ENCODE peak calls at places on chromosomes 4 and X, in ten cellular contexts. P is A549, I is K562, O is tibial nerve, U is transverse colon, D is H1, S is SK-N-SH, K is HepG2, G is stomach, M is suprapubic skin. Y is an unnamed sample.

GRCh38 chrX:70479197-70479969 is 34.7 kb downstream of the DLG3 start:
- DNase-seq in P (peak), I (no peak), O (no peak), U (peak), D (no peak), S (no peak), K (peak), G (no peak), M (no peak), Y (no peak)

GRCh38 chrX:16839852-16840460 is 30.2 kb downstream of the RBBP7 start:
- DNase-seq in P (peak), I (no peak), O (no peak), U (no peak), D (no peak), S (no peak), K (no peak), G (no peak), M (no peak), Y (no peak)

GRCh38 chr4:74446193-74446868 is 1.4 kb downstream of the AREG start:
- DNase-seq in P (no peak), I (no peak), O (no peak), U (no peak), D (no peak), S (no peak), K (no peak), G (no peak), M (no peak), Y (no peak)

GRCh38 chr4:127143460-127144190 is 489.1 kb upstream of the INTU start:
- DNase-seq in P (no peak), I (no peak), O (no peak), U (no peak), D (no peak), S (no peak), K (no peak), G (no peak), M (no peak), Y (no peak)

GRCh38 chr4:56681849-56682175 is 716 bp upstream of the HOPX start:
- DNase-seq in P (no peak), I (no peak), O (no peak), U (no peak), D (no peak), S (no peak), K (no peak), G (no peak), M (no peak), Y (no peak)

GRCh38 chr4:93066746-93067145 is 761.8 kb upstream of the ATOH1 start:
- DNase-seq in P (no peak), I (no peak), O (no peak), U (no peak), D (no peak), S (no peak), K (no peak), G (no peak), M (no peak), Y (no peak)

GRCh38 chrX:152895724-152896420 is 2.0 kb upstream of the ZNF185 start:
- DNase-seq in P (no peak), I (no peak), O (no peak), U (peak), D (no peak), S (no peak), K (no peak), G (peak), M (peak), Y (no peak)

GRCh38 chr4:65046496-65047101 is 623.7 kb downstream of the EPHA5 start:
- DNase-seq in P (peak), I (no peak), O (no peak), U (no peak), D (no peak), S (no peak), K (no peak), G (no peak), M (no peak), Y (no peak)

GRCh38 chr4:4852591-4853362 is 6.7 kb upstream of the MSX1 start:
- DNase-seq in P (no peak), I (peak), O (no peak), U (no peak), D (peak), S (peak), K (no peak), G (peak), M (no peak), Y (peak)

GRCh38 chr4:187286536-187286935 is 562.9 kb upstream of the FAT1 start:
- DNase-seq in P (no peak), I (no peak), O (no peak), U (no peak), D (no peak), S (no peak), K (no peak), G (no peak), M (no peak), Y (no peak)

GRCh38 chrX:31708116-31708515 is 636.3 kb upstream of the FTHL17 start:
- DNase-seq in P (no peak), I (no peak), O (no peak), U (no peak), D (no peak), S (no peak), K (no peak), G (no peak), M (no peak), Y (no peak)

GRCh38 chr4:68693325-68694075 is 23.0 kb upstream of the UGT2B15 start:
- DNase-seq in P (no peak), I (no peak), O (no peak), U (no peak), D (no peak), S (no peak), K (no peak), G (no peak), M (no peak), Y (no peak)

GRCh38 chr4:37803348-37803973 is 23.0 kb upstream of the PGM2 start:
- DNase-seq in P (peak), I (no peak), O (no peak), U (no peak), D (no peak), S (peak), K (peak), G (no peak), M (no peak), Y (no peak)

GRCh38 chr4:153205028-153205648 is 895 bp downstream of the TRIM2 start:
- DNase-seq in P (no peak), I (peak), O (no peak), U (peak), D (peak), S (no peak), K (peak), G (peak), M (no peak), Y (no peak)

GRCh38 chrX:108225456-108225730 is 133.8 kb downstream of the ATG4A start:
- DNase-seq in P (no peak), I (no peak), O (no peak), U (no peak), D (no peak), S (no peak), K (no peak), G (no peak), M (no peak), Y (no peak)

GRCh38 chrX:101009086-101009485 is 39.6 kb downstream of the ARL13A start:
- DNase-seq in P (no peak), I (no peak), O (no peak), U (no peak), D (no peak), S (no peak), K (no peak), G (no peak), M (no peak), Y (no peak)

GRCh38 chr4:182391111-182391684 is 148.0 kb downstream of the TENM3 start:
- DNase-seq in P (no peak), I (no peak), O (no peak), U (no peak), D (no peak), S (peak), K (no peak), G (no peak), M (no peak), Y (no peak)

GRCh38 chr4:6956434-6957147 is 47.0 kb downstream of the TBC1D14 start:
- DNase-seq in P (no peak), I (no peak), O (no peak), U (no peak), D (no peak), S (no peak), K (no peak), G (peak), M (peak), Y (peak)

GRCh38 chr4:7854697-7855370 is 84.8 kb downstream of the AFAP1 start:
- DNase-seq in P (no peak), I (no peak), O (no peak), U (no peak), D (no peak), S (no peak), K (no peak), G (no peak), M (no peak), Y (no peak)

GRCh38 chrX:47200385-47201150 is 6.9 kb downstream of the UBA1 start:
- DNase-seq in P (peak), I (peak), O (peak), U (peak), D (no peak), S (no peak), K (peak), G (no peak), M (no peak), Y (no peak)

GRCh38 chr4:67700119-67700873 is 659 bp downstream of the UBA6 start:
- DNase-seq in P (no peak), I (no peak), O (no peak), U (no peak), D (no peak), S (peak), K (no peak), G (no peak), M (no peak), Y (no peak)

GRCh38 chr4:96347582-96347981 is 507.7 kb downstream of the PDHA2 start:
- DNase-seq in P (no peak), I (no peak), O (no peak), U (no peak), D (no peak), S (no peak), K (no peak), G (no peak), M (no peak), Y (no peak)

GRCh38 chr4:39563448-39563847 is 36.2 kb upstream of the UGDH start:
- DNase-seq in P (no peak), I (no peak), O (no peak), U (no peak), D (no peak), S (no peak), K (no peak), G (no peak), M (no peak), Y (no peak)
- H3K27ac ChIP-seq in P (no peak), I (no peak), O (no peak), U (no peak), D (no peak), S (no peak), K (no peak), G (no peak), M (no peak), Y (no peak)

GRCh38 chrX:110293658-110294453 is 24.0 kb downstream of the AMMECR1 start:
- DNase-seq in P (no peak), I (no peak), O (no peak), U (no peak), D (no peak), S (no peak), K (no peak), G (no peak), M (no peak), Y (no peak)
- TF ChIP-seq EP300 in P (no peak), I (no peak), O (no peak), U (no peak), D (no peak), S (no peak), K (no peak), G (no peak), M (no peak), Y (no peak)

DNA sequence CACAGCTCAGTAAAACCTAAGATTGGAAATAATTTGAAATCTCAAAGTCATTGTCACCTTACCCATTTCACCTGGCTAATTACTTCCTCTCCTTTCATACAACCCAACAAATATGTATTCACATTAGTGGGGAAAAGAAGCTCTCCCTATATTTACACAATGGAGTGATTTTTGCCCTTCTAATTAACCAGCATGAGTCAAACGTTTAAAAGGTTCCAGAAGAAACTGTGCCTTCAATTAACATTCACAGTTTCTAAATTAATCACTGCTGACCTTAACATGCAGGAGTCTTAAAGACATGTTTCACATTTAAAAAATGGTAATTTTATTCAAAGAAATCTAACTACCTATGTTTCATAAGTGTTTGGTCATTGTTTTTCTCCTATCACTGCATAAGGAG is 254.6 kb downstream of the CBLL2 start:
- DNase-seq in P (no peak), I (no peak), O (no peak), U (no peak), D (no peak), S (no peak), K (no peak), G (no peak), M (no peak), Y (no peak)
- H3K27ac ChIP-seq in P (no peak), I (no peak), O (no peak), U (no peak), D (no peak), S (no peak), K (no peak), G (no peak), M (no peak), Y (no peak)

GRCh38 chrX:79081895-79082512 is 62.5 kb upstream of the GPR174 start:
- DNase-seq in P (peak), I (peak), O (no peak), U (no peak), D (no peak), S (peak), K (no peak), G (no peak), M (no peak), Y (no peak)
- TF ChIP-seq EP300 in P (no peak), I (no peak), O (no peak), U (no peak), D (no peak), S (no peak), K (no peak), G (no peak), M (no peak), Y (no peak)

GRCh38 chr4:85741421-85741820 is 266.5 kb downstream of the ARHGAP24 start:
- DNase-seq in P (no peak), I (no peak), O (no peak), U (no peak), D (no peak), S (no peak), K (no peak), G (no peak), M (no peak), Y (no peak)
- H3K27ac ChIP-seq in P (no peak), I (no peak), O (peak), U (peak), D (no peak), S (no peak), K (no peak), G (no peak), M (no peak), Y (no peak)

Y was measured in ovary.